ENCODE peak calls at places on chromosomes 1 and 21, in ten cellular contexts. U, T, W, E, D, X, C, B, Y and K are unnamed samples.

GRCh38 chr1:44407430-44408180 is 2.5 kb downstream of the RNF220 start:
- DNase-seq in U (no peak), T (no peak), W (peak; percentile 18), E (no peak), D (no peak), X (no peak), C (no peak), B (no peak), Y (peak; percentile 40), K (peak; percentile 22)

GRCh38 chr1:56897150-56898004 is 42.8 kb downstream of the C8A start:
- DNase-seq in U (no peak), T (no peak), W (no peak), E (no peak), D (no peak), X (no peak), C (no peak), B (no peak), Y (no peak), K (no peak)

GRCh38 chr1:155141799-155142198 is 1.5 kb upstream of the DPM3 start:
- DNase-seq in U (no peak), T (no peak), W (no peak), E (no peak), D (no peak), X (no peak), C (no peak), B (no peak), Y (no peak), K (no peak)

GRCh38 chr1:171743014-171743870 is 1.4 kb upstream of the VAMP4 start:
- DNase-seq in U (no peak), T (peak; percentile 95), W (peak; percentile 77), E (peak; percentile 30), D (no peak), X (peak; percentile 12), C (no peak), B (no peak), Y (no peak), K (no peak)

GRCh38 chr1:43936470-43937151 is 3.0 kb downstream of the ARTN start:
- DNase-seq in U (no peak), T (peak; percentile 69), W (peak; percentile 56), E (peak; percentile 40), D (no peak), X (no peak), C (peak; percentile 55), B (no peak), Y (peak; percentile 88), K (peak; percentile 43)

GRCh38 chr1:2999571-2999970 is 21.7 kb upstream of the ACTRT2 start:
- DNase-seq in U (no peak), T (no peak), W (no peak), E (no peak), D (no peak), X (peak; percentile 3), C (no peak), B (no peak), Y (no peak), K (no peak)

GRCh38 chr1:155139895-155140629 is at the start of gene DPM3:
- DNase-seq in U (peak; percentile 87), T (peak; percentile 93), W (peak; percentile 86), E (peak; percentile 95), D (peak; percentile 93), X (peak; percentile 92), C (peak; percentile 91), B (peak; percentile 94), Y (peak; percentile 84), K (peak; percentile 82)

GRCh38 chr1:14626869-14627607 is 28.6 kb downstream of the KAZN start:
- DNase-seq in U (no peak), T (no peak), W (peak; percentile 19), E (peak; percentile 30), D (peak; percentile 29), X (peak; percentile 54), C (peak; percentile 9), B (no peak), Y (peak; percentile 99), K (peak; percentile 30)

GRCh38 chr1:201511396-201511795 is 4.5 kb upstream of the CSRP1 start:
- DNase-seq in U (no peak), T (peak; percentile 31), W (no peak), E (no peak), D (no peak), X (no peak), C (no peak), B (no peak), Y (no peak), K (no peak)

GRCh38 chr1:196001188-196001587 is 607.1 kb downstream of the KCNT2 start:
- DNase-seq in U (no peak), T (no peak), W (no peak), E (no peak), D (no peak), X (no peak), C (no peak), B (no peak), Y (no peak), K (no peak)

GRCh38 chr1:995665-996633 is 3.9 kb downstream of the HES4 start:
- DNase-seq in U (no peak), T (no peak), W (peak; percentile 47), E (no peak), D (no peak), X (peak; percentile 22), C (peak; percentile 15), B (no peak), Y (no peak), K (no peak)

DNA sequence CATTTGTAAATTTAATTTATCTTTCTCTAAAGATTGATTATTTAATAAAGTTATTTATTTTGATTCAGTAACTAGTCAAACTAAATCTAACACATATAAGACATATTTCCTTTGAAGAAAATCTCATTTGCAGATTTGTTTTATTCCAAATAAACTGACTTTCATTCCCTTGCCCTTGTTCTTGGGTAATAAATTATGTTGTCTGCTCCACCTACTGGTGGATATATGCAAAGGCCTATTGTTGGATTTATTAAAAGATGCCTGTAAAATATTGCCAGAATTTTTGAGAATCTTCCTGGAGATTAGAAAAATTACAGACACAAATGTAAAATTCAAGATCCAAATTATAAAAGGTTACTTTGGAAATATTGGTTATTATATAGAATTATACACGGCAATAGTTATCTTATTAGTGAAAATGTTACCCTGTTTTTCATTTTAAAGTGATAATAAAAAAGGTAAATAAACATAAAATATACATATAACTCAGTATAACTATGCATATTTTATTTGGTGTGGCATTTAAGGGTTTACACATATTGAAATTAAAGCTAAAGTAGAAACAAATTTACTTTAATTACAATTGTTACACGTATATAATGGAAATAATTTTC is 116.1 kb downstream of the SPATA17 start:
- DNase-seq in U (no peak), T (peak; percentile 62), W (peak; percentile 33), E (no peak), D (no peak), X (no peak), C (no peak), B (no peak), Y (peak; percentile 17), K (no peak)
- H3K4me3 ChIP-seq in U (no peak overlapping the region), T (no peak overlapping the region), W (no peak overlapping the region), E (no peak overlapping the region), D (no peak overlapping the region), X (no peak overlapping the region), C (no peak overlapping the region), B (no peak overlapping the region), Y (no peak overlapping the region), K (no peak overlapping the region)

GRCh38 chr1:110155878-110156522 is 5.7 kb downstream of the SLC6A17 start:
- DNase-seq in U (peak; percentile 52), T (peak; percentile 73), W (peak; percentile 56), E (peak; percentile 42), D (peak; percentile 39), X (peak; percentile 46), C (no peak), B (peak; percentile 70), Y (peak; percentile 71), K (peak; percentile 32)

GRCh38 chr1:110150330-110151174 is at the start of gene SLC6A17:
- DNase-seq in U (no peak), T (peak; percentile 91), W (peak; percentile 30), E (no peak), D (no peak), X (no peak), C (peak; percentile 81), B (no peak), Y (peak; percentile 39), K (peak; percentile 20)

GRCh38 chr1:110152133-110152785 is 2.0 kb downstream of the SLC6A17 start:
- DNase-seq in U (no peak), T (peak; percentile 90), W (peak; percentile 6), E (no peak), D (no peak), X (no peak), C (no peak), B (no peak), Y (peak; percentile 39), K (no peak)

GRCh38 chr1:110151175-110151715 is 951 bp downstream of the SLC6A17 start:
- DNase-seq in U (no peak), T (peak; percentile 35), W (no peak), E (no peak), D (no peak), X (no peak), C (no peak), B (no peak), Y (no peak), K (no peak)

DNA sequence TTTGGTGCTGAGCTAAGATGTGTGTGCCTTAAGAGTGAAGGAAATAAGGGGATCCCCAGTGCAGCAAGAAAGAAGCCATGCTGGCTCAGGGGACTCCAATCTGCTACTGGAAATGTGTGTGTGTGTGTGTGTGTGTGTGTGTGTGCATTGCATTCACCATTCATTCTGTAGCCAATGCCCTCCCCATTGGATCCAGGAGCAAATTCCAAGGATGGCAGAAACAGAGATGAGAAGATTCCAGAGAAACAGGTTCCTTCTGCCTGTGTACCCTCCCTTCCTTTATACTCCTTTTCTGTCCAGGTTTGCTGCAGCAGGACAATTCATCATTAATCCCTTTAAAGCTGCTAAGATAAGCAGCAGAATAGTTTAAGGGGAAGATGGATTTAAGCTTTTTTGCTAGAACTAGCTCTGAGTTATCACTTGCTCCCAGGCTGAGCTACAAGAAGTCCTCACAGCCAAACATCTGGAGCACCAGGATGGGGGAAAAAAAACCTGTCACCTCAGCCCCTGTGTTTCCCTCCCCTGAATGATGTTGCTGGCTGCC is 3.2 kb downstream of the SLC6A17 start:
- DNase-seq in U (no peak), T (no peak), W (no peak), E (no peak), D (no peak), X (no peak), C (no peak), B (no peak), Y (no peak), K (no peak)
- H3K27me3 ChIP-seq in U (peaks cover 13% of the 10 kb centered on the region), T (no peaks in the 10 kb centered on the region), W (peaks cover 58% of the 10 kb centered on the region), E (peaks cover 25% of the 10 kb centered on the region), D (peaks cover 20% of the 10 kb centered on the region), X (no peaks in the 10 kb centered on the region), C (peaks cover 44% of the 10 kb centered on the region), B (no peaks in the 10 kb centered on the region), Y (peaks cover 33% of the 10 kb centered on the region), K (peaks cover 4% of the 10 kb centered on the region)

GRCh38 chr21:37369307-37369854 is 2.8 kb downstream of the DYRK1A start:
- DNase-seq in U (no peak), T (no peak), W (no peak), E (no peak), D (no peak), X (no peak), C (no peak), B (no peak), Y (no peak), K (no peak)
- H3K4me3 ChIP-seq in U (peak overlapping the region; percentile 86), T (peak overlapping the region; percentile 74), W (peak overlapping the region; percentile 92), E (no peak overlapping the region), D (no peak overlapping the region), X (peak overlapping the region; percentile 42), C (peak overlapping the region; percentile 85), B (peak overlapping the region; percentile 90), Y (no peak overlapping the region), K (peak overlapping the region; percentile 96)

GRCh38 chr1:160080381-160081100 is 797 bp upstream of the KCNJ9 start:
- DNase-seq in U (no peak), T (no peak), W (no peak), E (no peak), D (no peak), X (no peak), C (no peak), B (no peak), Y (no peak), K (no peak)
- H3K27me3 ChIP-seq in U (peaks cover 24% of the 10 kb centered on the region), T (peaks cover 56% of the 10 kb centered on the region), W (peaks cover 63% of the 10 kb centered on the region), E (peaks cover 7% of the 10 kb centered on the region), D (no peaks in the 10 kb centered on the region), X (no peaks in the 10 kb centered on the region), C (peaks cover 81% of the 10 kb centered on the region), B (no peaks in the 10 kb centered on the region), Y (peaks cover 3% of the 10 kb centered on the region), K (no peaks in the 10 kb centered on the region)